ENCODE peak calls at places on chromosomes 5 and 9, in five cellular contexts. One of them, this sample, is unnamed.
A peak's percentile ranks its signal among the peaks of the same experiment; 100 is the strongest.

GRCh38 chr5:36090033-36090432 is 23.4 kb upstream of the UGT3A2 start:
- DNase-seq in AG09309: no peak
- DNase-seq in astrocyte of the spinal cord: peak; percentile 5
- DNase-seq in fibroblast of pulmonary artery: peak; percentile 32
- DNase-seq in upper lobe of right lung: no peak
- DNase-seq in this sample: no peak

GRCh38 chr5:111998871-111999270 is 241.9 kb upstream of the NREP start:
- DNase-seq in AG09309: no peak
- DNase-seq in fibroblast of pulmonary artery: no peak
- DNase-seq in astrocyte of the spinal cord: no peak
- DNase-seq in upper lobe of right lung: no peak
- DNase-seq in this sample: no peak

GRCh38 chr5:57434227-57434640 is 48.4 kb downstream of the ACTBL2 start:
- DNase-seq in upper lobe of right lung: no peak
- DNase-seq in fibroblast of pulmonary artery: peak; percentile 91
- DNase-seq in astrocyte of the spinal cord: no peak
- DNase-seq in AG09309: no peak
- DNase-seq in this sample: no peak

GRCh38 chr5:76617229-76617628 is 6.0 kb downstream of the F2RL2 start:
- DNase-seq in upper lobe of right lung: no peak
- DNase-seq in fibroblast of pulmonary artery: no peak
- DNase-seq in AG09309: no peak
- DNase-seq in astrocyte of the spinal cord: no peak
- DNase-seq in this sample: no peak

GRCh38 chr5:55407059-55407684 is 99.4 kb downstream of the MTREX start:
- DNase-seq in fibroblast of pulmonary artery: peak; percentile 71
- DNase-seq in upper lobe of right lung: no peak
- DNase-seq in astrocyte of the spinal cord: peak; percentile 52
- DNase-seq in AG09309: peak; percentile 20
- DNase-seq in this sample: no peak

GRCh38 chr5:131795879-131796792 is 681 bp downstream of the FNIP1 start:
- DNase-seq in upper lobe of right lung: peak; percentile 88
- DNase-seq in astrocyte of the spinal cord: peak; percentile 52
- DNase-seq in fibroblast of pulmonary artery: peak; percentile 53
- DNase-seq in AG09309: no peak
- DNase-seq in this sample: no peak

GRCh38 chr5:59034498-59035186 is 451.8 kb downstream of the RAB3C start:
- DNase-seq in astrocyte of the spinal cord: peak; percentile 70
- DNase-seq in fibroblast of pulmonary artery: peak; percentile 76
- DNase-seq in upper lobe of right lung: no peak
- DNase-seq in AG09309: peak; percentile 20
- DNase-seq in this sample: no peak

GRCh38 chr9:16268037-16269010 is 602.1 kb downstream of the BNC2 start:
- DNase-seq in upper lobe of right lung: no peak
- DNase-seq in fibroblast of pulmonary artery: peak; percentile 13
- DNase-seq in astrocyte of the spinal cord: no peak
- DNase-seq in AG09309: no peak
- DNase-seq in this sample: no peak

GRCh38 chr9:99121604-99122003 is 16.7 kb downstream of the TGFBR1 start:
- DNase-seq in astrocyte of the spinal cord: no peak
- DNase-seq in fibroblast of pulmonary artery: no peak
- DNase-seq in upper lobe of right lung: no peak
- DNase-seq in AG09309: no peak
- DNase-seq in this sample: no peak

GRCh38 chr9:32587901-32588300 is 14.9 kb upstream of the NDUFB6 start:
- DNase-seq in astrocyte of the spinal cord: peak; percentile 32
- DNase-seq in upper lobe of right lung: no peak
- DNase-seq in fibroblast of pulmonary artery: no peak
- DNase-seq in AG09309: no peak
- DNase-seq in this sample: no peak

GRCh38 chr5:59640411-59640810 is 253.1 kb downstream of the PDE4D start:
- DNase-seq in upper lobe of right lung: no peak
- DNase-seq in fibroblast of pulmonary artery: peak; percentile 16
- DNase-seq in AG09309: no peak
- DNase-seq in astrocyte of the spinal cord: peak; percentile 38
- DNase-seq in this sample: no peak

DNA sequence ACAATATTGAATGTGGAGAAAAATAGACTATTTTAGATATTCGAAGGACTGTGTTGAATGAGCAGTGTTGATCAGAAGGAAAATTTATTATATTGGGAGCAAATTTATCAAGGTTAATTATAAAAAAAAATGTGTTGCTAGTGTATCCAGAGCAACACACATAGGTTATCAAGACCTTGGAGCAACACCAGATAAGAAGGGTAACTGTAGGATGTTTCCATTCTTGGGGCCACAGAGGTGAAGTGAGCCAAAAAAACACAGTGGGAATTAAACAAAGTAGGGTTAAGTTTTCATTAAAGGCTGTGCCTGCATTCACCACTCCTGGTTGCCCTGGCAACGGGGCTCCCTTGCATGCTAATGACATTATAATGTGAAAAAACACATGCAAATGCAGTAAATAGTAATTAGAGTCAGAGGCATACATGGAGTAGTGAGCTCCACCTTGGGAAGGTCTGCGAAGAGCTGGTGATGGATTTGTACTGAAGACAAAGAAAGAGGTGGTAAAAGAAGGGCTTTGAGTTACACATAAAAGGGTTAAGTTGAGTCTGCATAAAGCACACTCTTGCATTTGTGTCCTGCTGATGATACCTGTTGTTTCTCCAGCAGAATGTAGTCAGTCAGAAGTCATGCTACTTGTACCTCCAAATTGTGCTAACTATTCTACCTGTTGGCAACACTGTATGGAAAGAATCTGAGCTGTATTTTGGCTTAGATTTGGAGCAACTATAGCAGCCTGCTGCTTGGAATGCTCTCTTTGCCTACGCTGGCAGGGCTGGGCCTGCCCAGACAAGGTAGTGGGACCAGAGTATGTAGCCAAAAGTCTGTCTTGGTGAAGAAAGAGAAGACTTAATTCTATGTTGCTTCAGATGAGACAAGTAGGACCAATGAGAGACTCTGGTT is 59.6 kb downstream of the ATG10 start:
- DNase-seq in upper lobe of right lung: no peak
- DNase-seq in fibroblast of pulmonary artery: no peak
- DNase-seq in AG09309: no peak
- DNase-seq in astrocyte of the spinal cord: no peak
- DNase-seq in this sample: no peak
- H3K4me3 ChIP-seq in upper lobe of right lung: no peak overlapping the region
- H3K4me3 ChIP-seq in fibroblast of pulmonary artery: no peak overlapping the region
- H3K4me3 ChIP-seq in AG09309: no peak overlapping the region
- H3K4me3 ChIP-seq in astrocyte of the spinal cord: no peak overlapping the region
- H3K4me3 ChIP-seq in this sample: no peak overlapping the region

GRCh38 chr5:78541058-78541624 is 107.4 kb downstream of the LHFPL2 start:
- DNase-seq in AG09309: no peak
- DNase-seq in fibroblast of pulmonary artery: no peak
- DNase-seq in astrocyte of the spinal cord: no peak
- DNase-seq in upper lobe of right lung: no peak
- DNase-seq in this sample: no peak

GRCh38 chr5:78542321-78542840 is 106.2 kb downstream of the LHFPL2 start:
- DNase-seq in upper lobe of right lung: no peak
- DNase-seq in astrocyte of the spinal cord: no peak
- DNase-seq in AG09309: no peak
- DNase-seq in fibroblast of pulmonary artery: no peak
- DNase-seq in this sample: no peak

GRCh38 chr5:78538240-78538850 is 110.2 kb downstream of the LHFPL2 start:
- DNase-seq in AG09309: no peak
- DNase-seq in astrocyte of the spinal cord: no peak
- DNase-seq in fibroblast of pulmonary artery: no peak
- DNase-seq in upper lobe of right lung: no peak
- DNase-seq in this sample: no peak

GRCh38 chr5:78537821-78538220 is 110.8 kb downstream of the LHFPL2 start:
- DNase-seq in fibroblast of pulmonary artery: peak; percentile 78
- DNase-seq in upper lobe of right lung: no peak
- DNase-seq in AG09309: no peak
- DNase-seq in astrocyte of the spinal cord: peak; percentile 66
- DNase-seq in this sample: no peak

DNA sequence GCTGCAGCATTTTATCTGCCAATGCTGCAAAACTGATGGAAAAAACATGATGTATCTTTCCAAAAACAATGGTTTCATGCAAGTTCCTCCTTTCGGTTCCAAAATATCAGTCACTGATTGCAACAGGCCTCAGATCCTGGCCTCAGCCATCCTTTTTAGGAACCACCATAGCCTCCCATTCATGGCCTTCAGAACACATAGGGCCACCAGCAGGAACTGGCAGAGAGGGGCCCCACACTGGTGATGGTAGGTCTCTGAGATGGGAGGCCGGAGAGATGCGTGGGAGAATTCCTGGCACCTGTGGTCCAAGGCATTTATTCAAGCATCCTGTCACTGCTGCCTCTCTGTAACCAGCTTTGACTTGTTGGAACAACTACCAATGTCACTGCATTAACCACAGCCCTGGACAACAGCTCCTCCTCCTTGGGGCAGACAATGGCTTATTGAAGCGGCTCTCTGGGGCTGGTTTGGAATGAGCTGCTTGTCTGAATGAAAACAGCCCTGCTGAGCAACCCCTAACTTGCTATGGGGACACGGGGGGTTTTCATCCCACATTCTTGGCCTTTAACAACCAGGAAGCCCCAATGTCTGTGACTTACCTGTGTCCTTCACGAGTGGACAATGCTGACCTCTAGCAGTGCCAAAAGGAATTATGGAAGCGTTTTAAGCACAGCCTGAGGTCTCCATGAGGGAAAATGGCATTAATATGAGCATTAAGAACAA is 108.1 kb downstream of the LHFPL2 start:
- DNase-seq in upper lobe of right lung: no peak
- DNase-seq in astrocyte of the spinal cord: no peak
- DNase-seq in AG09309: no peak
- DNase-seq in fibroblast of pulmonary artery: peak; percentile 70
- DNase-seq in this sample: no peak
- TF ChIP-seq CTCF in upper lobe of right lung: no peak
- TF ChIP-seq CTCF in astrocyte of the spinal cord: no peak
- TF ChIP-seq CTCF in AG09309: no peak
- TF ChIP-seq CTCF in fibroblast of pulmonary artery: no peak
- TF ChIP-seq CTCF in this sample: no peak

GRCh38 chr9:137580209-137580957 is 1.7 kb upstream of the DPH7 start:
- DNase-seq in upper lobe of right lung: no peak
- DNase-seq in astrocyte of the spinal cord: no peak
- DNase-seq in fibroblast of pulmonary artery: no peak
- DNase-seq in AG09309: no peak
- DNase-seq in this sample: no peak

GRCh38 chr9:137579259-137579604 is 507 bp upstream of the DPH7 start:
- DNase-seq in upper lobe of right lung: no peak
- DNase-seq in fibroblast of pulmonary artery: no peak
- DNase-seq in astrocyte of the spinal cord: no peak
- DNase-seq in AG09309: no peak
- DNase-seq in this sample: no peak

GRCh38 chr9:137580958-137581331 is 2.2 kb upstream of the DPH7 start:
- DNase-seq in astrocyte of the spinal cord: no peak
- DNase-seq in AG09309: no peak
- DNase-seq in upper lobe of right lung: no peak
- DNase-seq in fibroblast of pulmonary artery: no peak
- DNase-seq in this sample: no peak

GRCh38 chr9:137575725-137576411 is 2.9 kb downstream of the DPH7 start:
- DNase-seq in AG09309: no peak
- DNase-seq in fibroblast of pulmonary artery: no peak
- DNase-seq in astrocyte of the spinal cord: no peak
- DNase-seq in upper lobe of right lung: no peak
- DNase-seq in this sample: no peak

DNA sequence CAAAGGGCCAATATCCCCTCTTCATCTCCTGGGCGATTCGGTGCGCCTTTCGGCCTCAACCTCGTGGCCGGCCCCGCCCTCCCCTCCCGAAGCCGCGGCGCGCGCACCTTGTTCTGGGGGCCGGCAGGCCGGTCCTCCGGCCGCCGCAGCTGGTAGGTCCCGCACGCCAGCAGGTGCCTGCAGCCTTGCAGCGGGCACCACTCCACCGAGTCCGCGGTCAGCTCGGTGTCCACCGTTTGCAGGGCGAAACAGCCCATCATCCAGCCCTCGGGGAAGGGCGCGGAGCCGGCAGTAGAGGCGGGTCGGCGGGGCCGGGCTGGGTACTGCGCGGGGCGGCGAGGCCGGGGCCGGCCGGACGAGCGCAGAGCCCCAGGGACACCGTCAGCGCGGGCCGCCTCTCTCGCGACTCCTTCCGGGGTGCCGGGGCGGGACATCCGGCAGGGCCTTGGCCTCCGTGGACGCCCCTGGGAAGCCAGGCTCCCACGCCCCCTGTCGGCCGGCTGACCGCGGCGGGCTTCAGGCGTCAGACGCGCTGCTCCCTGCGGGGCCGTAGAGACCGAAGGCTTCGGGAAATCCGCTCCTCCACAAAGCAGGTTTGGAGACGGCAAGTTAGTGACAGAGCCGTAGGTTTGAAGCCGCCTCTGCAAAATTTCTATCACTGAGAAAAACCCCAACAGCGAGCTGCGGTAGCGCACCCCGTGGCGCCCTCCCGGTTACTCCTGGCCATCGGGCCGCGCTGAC is at the start of gene DPH7:
- DNase-seq in AG09309: peak; percentile 45
- DNase-seq in fibroblast of pulmonary artery: peak; percentile 91
- DNase-seq in upper lobe of right lung: peak; percentile 99
- DNase-seq in astrocyte of the spinal cord: peak; percentile 90
- DNase-seq in this sample: no peak
- H3K4me3 ChIP-seq in AG09309: peak within 1 kb of the TSS; percentile 65
- H3K4me3 ChIP-seq in fibroblast of pulmonary artery: peak within 1 kb of the TSS; percentile 76
- H3K4me3 ChIP-seq in upper lobe of right lung: peak within 1 kb of the TSS; percentile 84
- H3K4me3 ChIP-seq in astrocyte of the spinal cord: peak within 1 kb of the TSS; percentile 73
- H3K4me3 ChIP-seq in this sample: peak within 1 kb of the TSS; percentile 87

DNA sequence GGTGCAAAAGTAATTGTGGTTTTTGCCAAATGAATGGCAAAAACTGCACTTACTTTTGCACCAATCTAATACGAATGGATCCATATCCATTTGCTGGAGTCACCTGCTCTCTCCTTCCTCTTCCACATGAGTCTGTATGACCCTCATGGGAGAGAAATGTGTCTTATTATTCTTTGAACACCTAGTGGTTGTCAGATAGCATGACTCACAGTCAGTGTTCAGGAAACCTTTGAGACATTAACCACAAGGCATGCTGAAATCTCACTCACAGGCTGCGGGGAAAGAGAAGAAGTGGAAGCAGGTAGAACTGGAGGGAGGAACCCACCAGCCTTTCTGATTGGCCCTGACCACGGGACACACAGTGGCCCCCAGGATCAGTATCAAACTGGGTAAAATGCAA is 222.8 kb upstream of the KLF4 start:
- DNase-seq in astrocyte of the spinal cord: peak; percentile 69
- DNase-seq in fibroblast of pulmonary artery: peak; percentile 59
- DNase-seq in AG09309: no peak
- DNase-seq in upper lobe of right lung: no peak
- DNase-seq in this sample: peak; percentile 78
- TF ChIP-seq CTCF in astrocyte of the spinal cord: no peak
- TF ChIP-seq CTCF in fibroblast of pulmonary artery: peak; percentile 15
- TF ChIP-seq CTCF in AG09309: no peak
- TF ChIP-seq CTCF in upper lobe of right lung: no peak
- TF ChIP-seq CTCF in this sample: peak; percentile 40

GRCh38 chr5:159874308-159874707 is 42.0 kb upstream of the ADRA1B start:
- DNase-seq in AG09309: no peak
- DNase-seq in fibroblast of pulmonary artery: peak; percentile 44
- DNase-seq in upper lobe of right lung: no peak
- DNase-seq in astrocyte of the spinal cord: no peak
- DNase-seq in this sample: no peak
- H3K4me3 ChIP-seq in AG09309: no peak overlapping the region
- H3K4me3 ChIP-seq in fibroblast of pulmonary artery: no peak overlapping the region
- H3K4me3 ChIP-seq in upper lobe of right lung: no peak overlapping the region
- H3K4me3 ChIP-seq in astrocyte of the spinal cord: no peak overlapping the region
- H3K4me3 ChIP-seq in this sample: no peak overlapping the region

GRCh38 chr5:95554647-95555548 is at the start of the genes ARSK and SKIC3:
- DNase-seq in fibroblast of pulmonary artery: peak; percentile 100
- DNase-seq in astrocyte of the spinal cord: peak; percentile 99
- DNase-seq in AG09309: peak; percentile 99
- DNase-seq in upper lobe of right lung: peak; percentile 95
- DNase-seq in this sample: peak; percentile 98
- TF ChIP-seq CTCF in fibroblast of pulmonary artery: peak; percentile 52
- TF ChIP-seq CTCF in astrocyte of the spinal cord: peak; percentile 50
- TF ChIP-seq CTCF in AG09309: peak; percentile 61
- TF ChIP-seq CTCF in upper lobe of right lung: peak; percentile 46
- TF ChIP-seq CTCF in this sample: peak; percentile 30

GRCh38 chr9:83535736-83536135 is 2.5 kb downstream of the FRMD3 start:
- DNase-seq in fibroblast of pulmonary artery: no peak
- DNase-seq in astrocyte of the spinal cord: no peak
- DNase-seq in upper lobe of right lung: no peak
- DNase-seq in AG09309: no peak
- DNase-seq in this sample: no peak
- H3K4me3 ChIP-seq in fibroblast of pulmonary artery: no peak overlapping the region
- H3K4me3 ChIP-seq in astrocyte of the spinal cord: no peak overlapping the region
- H3K4me3 ChIP-seq in upper lobe of right lung: no peak overlapping the region
- H3K4me3 ChIP-seq in AG09309: no peak overlapping the region
- H3K4me3 ChIP-seq in this sample: no peak overlapping the region

This sample was measured in epithelial cell of proximal tubule.